ENCODE peak calls at places on chromosomes 1 and 21, in eight cellular contexts. D, Q, Y, A, P, R, F and J are unnamed samples. For H3K27me3, the result is how much of the 10 kb centered on the place peaks cover.

GRCh38 chr1:230691615-230692014 is 22.3 kb downstream of the AGT start:
- DNase-seq in D (no peak), Q (no peak), Y (no peak), A (no peak), P (no peak), R (no peak), F (no peak), J (no peak)

GRCh38 chr1:147613506-147613905 is 56.8 kb downstream of the ACP6 start:
- DNase-seq in D (no peak), Q (no peak), Y (no peak), A (no peak), P (no peak), R (no peak), F (no peak), J (no peak)

GRCh38 chr1:40090652-40091355 is 6.2 kb downstream of the PPT1 start:
- DNase-seq in D (no peak), Q (no peak), Y (no peak), A (no peak), P (no peak), R (no peak), F (no peak), J (no peak)

GRCh38 chr1:238272145-238272544 is 381.4 kb upstream of the ZP4 start:
- DNase-seq in D (no peak), Q (no peak), Y (no peak), A (no peak), P (no peak), R (no peak), F (no peak), J (no peak)

GRCh38 chr1:1305300-1306069 is 2.2 kb downstream of the ACAP3 start:
- DNase-seq in D (peak), Q (peak), Y (peak), A (no peak), P (peak), R (peak), F (peak), J (peak)

GRCh38 chr1:1001057-1001630 is 1.2 kb upstream of the HES4 start:
- DNase-seq in D (peak), Q (no peak), Y (no peak), A (peak), P (no peak), R (no peak), F (no peak), J (no peak)

GRCh38 chr1:40264354-40264781 is 6.3 kb downstream of the ZMPSTE24 start:
- DNase-seq in D (no peak), Q (no peak), Y (no peak), A (no peak), P (no peak), R (no peak), F (no peak), J (no peak)

GRCh38 chr1:47225430-47226100 is 6.5 kb downstream of the TAL1 start:
- DNase-seq in D (no peak), Q (no peak), Y (no peak), A (peak), P (no peak), R (no peak), F (no peak), J (no peak)

GRCh38 chr1:241674805-241675384 is 22.8 kb downstream of the WDR64 start:
- DNase-seq in D (no peak), Q (no peak), Y (no peak), A (no peak), P (no peak), R (no peak), F (no peak), J (no peak)

GRCh38 chr1:185200889-185201288 is 43.9 kb downstream of the SWT1 start:
- DNase-seq in D (no peak), Q (no peak), Y (no peak), A (peak), P (no peak), R (no peak), F (no peak), J (no peak)
- H3K27me3 ChIP-seq in D (under half), Q (under half), Y (under half), A (under half), P (under half), R (under half), F (under half), J (under half)

GRCh38 chr1:234768569-234769283 is 158.7 kb upstream of the IRF2BP2 start:
- DNase-seq in D (no peak), Q (peak), Y (no peak), A (no peak), P (no peak), R (no peak), F (peak), J (peak)

GRCh38 chr1:234770031-234770795 is 160.2 kb upstream of the IRF2BP2 start:
- DNase-seq in D (no peak), Q (no peak), Y (no peak), A (no peak), P (no peak), R (no peak), F (no peak), J (no peak)

GRCh38 chr1:234768171-234768568 is 158.2 kb upstream of the IRF2BP2 start:
- DNase-seq in D (no peak), Q (peak), Y (no peak), A (no peak), P (no peak), R (no peak), F (no peak), J (no peak)

GRCh38 chr1:234770924-234771540 is 161.1 kb upstream of the IRF2BP2 start:
- DNase-seq in D (no peak), Q (no peak), Y (no peak), A (no peak), P (no peak), R (no peak), F (no peak), J (no peak)

DNA sequence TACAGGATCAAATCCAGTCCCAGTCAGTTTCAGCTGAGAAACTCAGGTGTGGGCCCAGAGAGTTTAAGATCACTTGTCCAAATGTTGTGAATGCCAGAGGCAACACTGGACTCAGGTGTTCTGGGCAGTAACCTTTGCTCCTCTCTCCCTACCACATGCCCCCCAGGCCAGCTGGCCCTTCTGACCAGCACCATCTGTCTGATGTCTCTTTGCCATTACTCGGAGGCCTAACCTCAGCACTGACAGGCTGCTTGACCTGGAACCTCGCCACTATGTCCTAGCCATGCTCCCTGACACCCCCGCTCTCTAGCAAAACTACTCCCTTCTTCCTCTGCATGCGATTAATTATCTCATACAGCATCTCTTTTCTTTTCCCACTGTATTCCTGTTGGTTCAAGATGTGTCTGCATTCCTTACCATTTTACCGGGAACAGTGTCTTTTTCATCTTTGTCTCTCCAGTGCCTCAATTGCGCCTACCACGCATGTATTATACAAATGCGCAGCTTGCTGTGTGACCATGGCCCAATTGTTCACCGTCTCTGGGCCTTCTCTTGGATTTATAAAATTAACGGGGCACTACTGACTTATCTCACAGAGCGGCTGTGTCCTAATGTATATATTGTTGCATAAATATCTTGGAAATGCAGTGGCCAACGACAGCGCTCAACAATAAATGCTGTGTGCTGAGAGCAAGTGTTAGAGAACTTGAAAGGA is 159.5 kb upstream of the IRF2BP2 start:
- DNase-seq in D (no peak), Q (no peak), Y (no peak), A (no peak), P (no peak), R (no peak), F (no peak), J (no peak)
- H3K27ac ChIP-seq in D (no peak), Q (no peak), Y (no peak), A (no peak), P (no peak), R (no peak), F (peak), J (no peak)

DNA sequence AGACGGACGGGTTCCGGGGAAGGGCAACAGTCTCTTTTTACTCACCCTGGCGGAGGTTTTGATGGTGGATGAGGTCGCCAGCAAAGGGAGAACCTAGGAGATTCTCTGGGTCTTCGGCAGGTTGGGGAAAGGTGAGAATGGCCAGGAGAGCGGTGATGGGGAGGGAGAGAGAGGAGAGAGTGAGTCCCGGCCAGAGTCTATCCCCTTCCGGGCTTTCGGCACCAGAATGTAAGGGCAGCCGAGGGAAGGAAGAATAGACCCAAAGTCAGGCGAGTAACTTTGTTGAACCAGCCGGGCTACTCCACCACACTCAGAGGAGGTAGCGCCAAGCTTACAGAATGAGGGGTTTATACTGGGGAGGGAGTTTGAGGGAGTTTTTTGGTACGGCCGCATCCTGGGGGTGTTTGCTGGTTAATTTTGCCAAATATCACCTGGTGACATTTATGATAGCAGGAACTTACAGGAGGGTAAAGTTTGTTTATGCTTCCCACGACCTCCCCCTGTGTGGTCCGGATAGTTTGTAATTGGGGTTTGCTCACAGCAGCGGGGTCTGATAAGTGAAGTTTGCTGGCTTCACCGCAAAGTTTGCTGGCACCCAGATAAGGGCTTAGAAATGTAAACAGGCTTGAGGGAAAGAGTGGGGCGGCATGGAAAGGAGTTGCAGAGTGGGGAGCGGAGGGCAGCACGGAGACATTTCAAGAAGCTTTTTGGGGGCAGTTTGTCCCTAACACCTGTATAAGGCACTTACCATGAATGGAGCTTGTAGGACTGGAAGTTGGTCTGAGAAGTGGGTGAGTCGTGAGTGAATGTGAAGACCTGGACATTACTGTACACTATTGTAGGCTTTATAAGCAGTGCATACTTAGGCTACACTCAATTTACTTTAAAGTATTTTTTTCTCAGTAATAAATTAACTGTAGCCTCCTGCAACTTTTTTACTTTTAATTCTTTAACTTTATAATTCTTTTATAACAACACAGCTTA is 141.3 kb upstream of the ETV3 start:
- DNase-seq in D (no peak), Q (no peak), Y (no peak), A (peak), P (no peak), R (no peak), F (no peak), J (no peak)
- H3K27me3 ChIP-seq in D (half or more), Q (under half), Y (half or more), A (under half), P (under half), R (under half), F (under half), J (under half)

GRCh38 chr1:159076753-159077656 is at the start of gene AIM2:
- DNase-seq in D (no peak), Q (peak), Y (no peak), A (no peak), P (peak), R (no peak), F (no peak), J (peak)
- H3K27ac ChIP-seq in D (no peak), Q (peak), Y (no peak), A (no peak), P (peak), R (no peak), F (peak), J (peak)

DNA sequence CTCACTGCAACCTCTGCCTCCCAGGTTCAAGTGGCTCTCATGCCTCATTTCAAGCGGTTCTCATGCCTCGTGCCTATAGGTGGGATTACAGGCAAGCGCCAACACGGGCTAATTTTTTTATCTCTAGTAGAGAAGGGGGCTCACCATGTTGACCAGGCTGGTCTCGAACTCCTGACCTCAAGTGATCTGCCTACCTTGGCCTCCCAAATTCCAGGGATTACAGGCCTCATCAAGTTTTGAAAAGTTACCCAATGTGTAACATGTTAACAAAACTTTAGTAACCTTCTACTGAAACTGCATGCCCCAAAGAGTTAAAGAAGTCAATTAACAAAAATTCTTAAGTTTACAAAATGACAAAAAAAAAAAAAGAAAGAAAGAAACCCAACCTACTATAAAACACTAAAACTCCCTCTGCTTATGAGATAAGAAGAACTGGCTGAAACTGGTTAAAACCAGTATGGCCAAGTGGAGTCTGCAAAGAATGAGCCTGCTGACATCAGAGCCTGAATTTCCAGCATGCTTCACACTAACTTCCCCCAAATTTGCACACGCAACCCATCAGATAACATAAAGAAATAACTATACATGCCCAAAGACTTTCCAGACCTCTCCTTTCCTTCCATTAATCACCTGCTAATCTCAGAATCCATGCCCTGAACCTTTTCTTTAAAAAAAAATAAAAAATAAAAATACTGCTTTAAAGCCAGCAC is 25.5 kb upstream of the PSMG1 start:
- DNase-seq in D (no peak), Q (peak), Y (no peak), A (peak), P (no peak), R (no peak), F (no peak), J (no peak)
- H3K27me3 ChIP-seq in D (under half), Q (under half), Y (under half), A (under half), P (under half), R (under half), F (under half), J (under half)